ENCODE peak calls at places on chromosomes 4 and X, in four cellular contexts. One of them, this sample, is unnamed.

GRCh38 chr4:6270691-6271121 is 1.1 kb downstream of the WFS1 start:
- DNase-seq in neural crest cell: no peak
- DNase-seq in left lung: peak
- DNase-seq in tibial artery: no peak
- DNase-seq in this sample: no peak

GRCh38 chr4:40196724-40197281 is at the start of gene RHOH:
- DNase-seq in tibial artery: no peak
- DNase-seq in left lung: no peak
- DNase-seq in neural crest cell: no peak
- DNase-seq in this sample: no peak

GRCh38 chrX:74249963-74250362 is 54.0 kb upstream of the ZCCHC13 start:
- DNase-seq in left lung: no peak
- DNase-seq in tibial artery: no peak
- DNase-seq in neural crest cell: no peak
- DNase-seq in this sample: no peak

GRCh38 chr4:147590249-147590920 is 26.8 kb upstream of the TMEM184C start:
- DNase-seq in neural crest cell: peak
- DNase-seq in left lung: no peak
- DNase-seq in tibial artery: peak
- DNase-seq in this sample: peak

GRCh38 chr4:1045193-1045594 is 33.8 kb downstream of the FGFRL1 start:
- DNase-seq in neural crest cell: no peak
- DNase-seq in left lung: peak
- DNase-seq in tibial artery: no peak
- DNase-seq in this sample: no peak

GRCh38 chrX:57286507-57287251 is at the start of gene FAAH2:
- DNase-seq in left lung: peak
- DNase-seq in neural crest cell: no peak
- DNase-seq in tibial artery: no peak
- DNase-seq in this sample: no peak

GRCh38 chrX:23341452-23341851 is 6.8 kb downstream of the PTCHD1 start:
- DNase-seq in tibial artery: no peak
- DNase-seq in left lung: no peak
- DNase-seq in neural crest cell: no peak
- DNase-seq in this sample: no peak

GRCh38 chrX:108121291-108121690 is 29.7 kb downstream of the ATG4A start:
- DNase-seq in neural crest cell: no peak
- DNase-seq in left lung: no peak
- DNase-seq in tibial artery: no peak
- DNase-seq in this sample: no peak

This sample was measured in HuH-7.